ENCODE peak calls at places on chromosomes 2 and 18, in six cellular contexts. One of them, this sample, is unnamed.

GRCh38 chr2:127194447-127194846 is 25.7 kb downstream of the CYP27C1 start:
- DNase-seq in right lobe of liver: no peak
- DNase-seq in heart right ventricle: no peak
- DNase-seq in IMR-90: no peak
- DNase-seq in fibroblast of lung: no peak
- DNase-seq in spleen: no peak
- DNase-seq in this sample: no peak

GRCh38 chr2:19801367-19802087 is 100.3 kb downstream of the TTC32 start:
- DNase-seq in fibroblast of lung: peak; percentile 98
- DNase-seq in heart right ventricle: peak; percentile 83
- DNase-seq in right lobe of liver: no peak
- DNase-seq in IMR-90: peak; percentile 98
- DNase-seq in spleen: no peak
- DNase-seq in this sample: peak; percentile 95

GRCh38 chr2:158923180-158923594 is 45.3 kb upstream of the TANC1 start:
- DNase-seq in spleen: no peak
- DNase-seq in fibroblast of lung: no peak
- DNase-seq in heart right ventricle: no peak
- DNase-seq in IMR-90: no peak
- DNase-seq in right lobe of liver: no peak
- DNase-seq in this sample: no peak

GRCh38 chr18:9714832-9715343 is 6.8 kb downstream of the RAB31 start:
- DNase-seq in IMR-90: no peak
- DNase-seq in fibroblast of lung: no peak
- DNase-seq in right lobe of liver: no peak
- DNase-seq in heart right ventricle: no peak
- DNase-seq in spleen: no peak
- DNase-seq in this sample: no peak

GRCh38 chr2:135962401-135963138 is 22.9 kb downstream of the DARS1 start:
- DNase-seq in spleen: no peak
- DNase-seq in heart right ventricle: no peak
- DNase-seq in IMR-90: no peak
- DNase-seq in right lobe of liver: no peak
- DNase-seq in fibroblast of lung: no peak
- DNase-seq in this sample: no peak

GRCh38 chr2:8819194-8819593 is 18.2 kb downstream of the KIDINS220 start:
- DNase-seq in IMR-90: peak; percentile 55
- DNase-seq in right lobe of liver: no peak
- DNase-seq in spleen: no peak
- DNase-seq in heart right ventricle: no peak
- DNase-seq in fibroblast of lung: peak; percentile 25
- DNase-seq in this sample: no peak

GRCh38 chr2:29022455-29023128 is 41.5 kb downstream of the TOGARAM2 start:
- DNase-seq in right lobe of liver: no peak
- DNase-seq in fibroblast of lung: no peak
- DNase-seq in heart right ventricle: no peak
- DNase-seq in IMR-90: no peak
- DNase-seq in spleen: no peak
- DNase-seq in this sample: no peak

GRCh38 chr2:189442468-189442867 is 1.2 kb downstream of the WDR75 start:
- DNase-seq in heart right ventricle: no peak
- DNase-seq in spleen: peak; percentile 64
- DNase-seq in fibroblast of lung: no peak
- DNase-seq in IMR-90: no peak
- DNase-seq in right lobe of liver: no peak
- DNase-seq in this sample: no peak

GRCh38 chr2:114631146-114631545 is 188.7 kb downstream of the DPP10 start:
- DNase-seq in IMR-90: no peak
- DNase-seq in heart right ventricle: no peak
- DNase-seq in spleen: no peak
- DNase-seq in right lobe of liver: no peak
- DNase-seq in fibroblast of lung: no peak
- DNase-seq in this sample: no peak

GRCh38 chr18:5513947-5514346 is 29.9 kb downstream of the EPB41L3 start:
- DNase-seq in spleen: no peak
- DNase-seq in heart right ventricle: no peak
- DNase-seq in fibroblast of lung: no peak
- DNase-seq in right lobe of liver: no peak
- DNase-seq in IMR-90: no peak
- DNase-seq in this sample: no peak

GRCh38 chr2:233223059-233223894 is 28.2 kb upstream of the ATG16L1 start:
- DNase-seq in spleen: no peak
- DNase-seq in IMR-90: no peak
- DNase-seq in fibroblast of lung: no peak
- DNase-seq in right lobe of liver: no peak
- DNase-seq in heart right ventricle: no peak
- DNase-seq in this sample: no peak

GRCh38 chr18:45837283-45838070 is 12.0 kb downstream of the SIGLEC15 start:
- DNase-seq in heart right ventricle: peak; percentile 67
- DNase-seq in right lobe of liver: peak; percentile 50
- DNase-seq in fibroblast of lung: peak; percentile 59
- DNase-seq in IMR-90: no peak
- DNase-seq in spleen: peak; percentile 89
- DNase-seq in this sample: peak; percentile 57

GRCh38 chr2:234211797-234212196 is 161.3 kb downstream of the SPP2 start:
- DNase-seq in heart right ventricle: no peak
- DNase-seq in IMR-90: no peak
- DNase-seq in spleen: no peak
- DNase-seq in right lobe of liver: no peak
- DNase-seq in fibroblast of lung: peak; percentile 28
- DNase-seq in this sample: no peak

GRCh38 chr2:212136216-212136795 is 402.3 kb downstream of the ERBB4 start:
- DNase-seq in heart right ventricle: no peak
- DNase-seq in spleen: no peak
- DNase-seq in fibroblast of lung: no peak
- DNase-seq in IMR-90: peak; percentile 15
- DNase-seq in right lobe of liver: no peak
- DNase-seq in this sample: no peak

GRCh38 chr2:199818754-199819153 is 32.2 kb downstream of the FTCDNL1 start:
- DNase-seq in fibroblast of lung: no peak
- DNase-seq in right lobe of liver: no peak
- DNase-seq in heart right ventricle: no peak
- DNase-seq in IMR-90: no peak
- DNase-seq in spleen: no peak
- DNase-seq in this sample: no peak

GRCh38 chr2:11112870-11113428 is 42.3 kb upstream of the SLC66A3 start:
- DNase-seq in IMR-90: no peak
- DNase-seq in heart right ventricle: no peak
- DNase-seq in fibroblast of lung: no peak
- DNase-seq in spleen: no peak
- DNase-seq in right lobe of liver: no peak
- DNase-seq in this sample: no peak

GRCh38 chr2:215811409-215812355 is 201.7 kb downstream of the MREG start:
- DNase-seq in spleen: no peak
- DNase-seq in right lobe of liver: no peak
- DNase-seq in heart right ventricle: no peak
- DNase-seq in fibroblast of lung: no peak
- DNase-seq in IMR-90: no peak
- DNase-seq in this sample: no peak

GRCh38 chr18:68402784-68403183 is 312.1 kb downstream of the TMX3 start:
- DNase-seq in spleen: no peak
- DNase-seq in fibroblast of lung: no peak
- DNase-seq in right lobe of liver: no peak
- DNase-seq in IMR-90: no peak
- DNase-seq in heart right ventricle: no peak
- DNase-seq in this sample: no peak

GRCh38 chr2:130728007-130728454 is 839 bp upstream of the GPR148 start:
- DNase-seq in heart right ventricle: no peak
- DNase-seq in IMR-90: no peak
- DNase-seq in fibroblast of lung: peak; percentile 2
- DNase-seq in spleen: peak; percentile 80
- DNase-seq in right lobe of liver: no peak
- DNase-seq in this sample: peak; percentile 23

GRCh38 chr2:140747097-140747496 is 1383.7 kb downstream of the LRP1B start:
- DNase-seq in fibroblast of lung: no peak
- DNase-seq in right lobe of liver: no peak
- DNase-seq in spleen: no peak
- DNase-seq in IMR-90: no peak
- DNase-seq in heart right ventricle: no peak
- DNase-seq in this sample: no peak

GRCh38 chr2:10375570-10376266 is 72.4 kb downstream of the ODC1 start:
- DNase-seq in heart right ventricle: no peak
- DNase-seq in fibroblast of lung: no peak
- DNase-seq in right lobe of liver: no peak
- DNase-seq in spleen: no peak
- DNase-seq in IMR-90: no peak
- DNase-seq in this sample: no peak

GRCh38 chr2:83071352-83071751 is 1387.7 kb downstream of the SUCLG1 start:
- DNase-seq in right lobe of liver: no peak
- DNase-seq in IMR-90: no peak
- DNase-seq in fibroblast of lung: no peak
- DNase-seq in heart right ventricle: no peak
- DNase-seq in spleen: no peak
- DNase-seq in this sample: no peak

GRCh38 chr18:944440-944839 is 39.8 kb downstream of the ADCYAP1 start:
- DNase-seq in fibroblast of lung: peak; percentile 2
- DNase-seq in spleen: no peak
- DNase-seq in right lobe of liver: no peak
- DNase-seq in heart right ventricle: no peak
- DNase-seq in IMR-90: peak; percentile 3
- DNase-seq in this sample: no peak

GRCh38 chr2:9114457-9114856 is 92.2 kb upstream of the ASAP2 start:
- DNase-seq in spleen: peak; percentile 6
- DNase-seq in fibroblast of lung: no peak
- DNase-seq in right lobe of liver: no peak
- DNase-seq in IMR-90: no peak
- DNase-seq in heart right ventricle: no peak
- DNase-seq in this sample: no peak

GRCh38 chr2:190511104-190511503 is 23.4 kb downstream of the NEMP2 start:
- DNase-seq in IMR-90: peak; percentile 57
- DNase-seq in right lobe of liver: no peak
- DNase-seq in fibroblast of lung: peak; percentile 73
- DNase-seq in spleen: no peak
- DNase-seq in heart right ventricle: no peak
- DNase-seq in this sample: no peak

GRCh38 chr2:133821107-133821760 is 253.0 kb upstream of the NCKAP5 start:
- DNase-seq in heart right ventricle: no peak
- DNase-seq in spleen: no peak
- DNase-seq in fibroblast of lung: peak; percentile 75
- DNase-seq in IMR-90: peak; percentile 84
- DNase-seq in right lobe of liver: no peak
- DNase-seq in this sample: no peak

GRCh38 chr2:15941970-15942710 is 1.8 kb downstream of the MYCN start:
- DNase-seq in IMR-90: no peak
- DNase-seq in right lobe of liver: peak; percentile 49
- DNase-seq in spleen: no peak
- DNase-seq in fibroblast of lung: no peak
- DNase-seq in heart right ventricle: peak; percentile 36
- DNase-seq in this sample: no peak

GRCh38 chr18:8987250-8987649 is 115.2 kb upstream of the NDUFV2 start:
- DNase-seq in spleen: no peak
- DNase-seq in IMR-90: peak; percentile 23
- DNase-seq in right lobe of liver: no peak
- DNase-seq in fibroblast of lung: no peak
- DNase-seq in heart right ventricle: no peak
- DNase-seq in this sample: no peak

GRCh38 chr2:72513011-72513410 is 312.8 kb downstream of the EXOC6B start:
- DNase-seq in spleen: no peak
- DNase-seq in heart right ventricle: no peak
- DNase-seq in fibroblast of lung: no peak
- DNase-seq in IMR-90: no peak
- DNase-seq in right lobe of liver: no peak
- DNase-seq in this sample: no peak

GRCh38 chr2:72512376-72512775 is 313.5 kb downstream of the EXOC6B start:
- DNase-seq in IMR-90: no peak
- DNase-seq in fibroblast of lung: no peak
- DNase-seq in spleen: no peak
- DNase-seq in right lobe of liver: no peak
- DNase-seq in heart right ventricle: no peak
- DNase-seq in this sample: no peak

GRCh38 chr2:72515696-72516095 is 310.1 kb downstream of the EXOC6B start:
- DNase-seq in fibroblast of lung: no peak
- DNase-seq in IMR-90: no peak
- DNase-seq in heart right ventricle: no peak
- DNase-seq in right lobe of liver: no peak
- DNase-seq in spleen: no peak
- DNase-seq in this sample: no peak

GRCh38 chr2:72511906-72512305 is 313.9 kb downstream of the EXOC6B start:
- DNase-seq in IMR-90: no peak
- DNase-seq in spleen: no peak
- DNase-seq in right lobe of liver: no peak
- DNase-seq in heart right ventricle: no peak
- DNase-seq in fibroblast of lung: no peak
- DNase-seq in this sample: no peak
- H3K36me3 ChIP-seq in IMR-90: no peaks in the 10 kb centered on the region
- H3K36me3 ChIP-seq in spleen: no peaks in the 10 kb centered on the region
- H3K36me3 ChIP-seq in right lobe of liver: no peaks in the 10 kb centered on the region
- H3K36me3 ChIP-seq in heart right ventricle: no peaks in the 10 kb centered on the region
- H3K36me3 ChIP-seq in fibroblast of lung: no peaks in the 10 kb centered on the region
- H3K36me3 ChIP-seq in this sample: no peaks in the 10 kb centered on the region

GRCh38 chr2:53569957-53570727 is 197.5 kb upstream of the CHAC2 start:
- DNase-seq in fibroblast of lung: no peak
- DNase-seq in heart right ventricle: no peak
- DNase-seq in right lobe of liver: no peak
- DNase-seq in spleen: no peak
- DNase-seq in IMR-90: no peak
- DNase-seq in this sample: no peak
- TF ChIP-seq CTCF in fibroblast of lung: no peak
- TF ChIP-seq CTCF in heart right ventricle: peak; percentile 13
- TF ChIP-seq CTCF in right lobe of liver: no peak
- TF ChIP-seq CTCF in spleen: no peak
- TF ChIP-seq CTCF in IMR-90: no peak
- TF ChIP-seq CTCF in this sample: no peak

GRCh38 chr2:65032016-65032975 is 23.9 kb upstream of the CEP68 start:
- DNase-seq in spleen: no peak
- DNase-seq in heart right ventricle: no peak
- DNase-seq in right lobe of liver: no peak
- DNase-seq in fibroblast of lung: no peak
- DNase-seq in IMR-90: no peak
- DNase-seq in this sample: no peak
- H3K4me3 ChIP-seq in spleen: peak overlapping the region; percentile 25
- H3K4me3 ChIP-seq in heart right ventricle: no peak overlapping the region
- H3K4me3 ChIP-seq in right lobe of liver: no peak overlapping the region
- H3K4me3 ChIP-seq in fibroblast of lung: no peak overlapping the region
- H3K4me3 ChIP-seq in IMR-90: no peak overlapping the region
- H3K4me3 ChIP-seq in this sample: no peak overlapping the region

GRCh38 chr2:205658068-205658467 is 24.2 kb upstream of the NRP2 start:
- DNase-seq in fibroblast of lung: no peak
- DNase-seq in right lobe of liver: no peak
- DNase-seq in spleen: no peak
- DNase-seq in heart right ventricle: no peak
- DNase-seq in IMR-90: no peak
- DNase-seq in this sample: no peak

GRCh38 chr2:205660521-205661124 is 21.7 kb upstream of the NRP2 start:
- DNase-seq in right lobe of liver: no peak
- DNase-seq in fibroblast of lung: peak; percentile 93
- DNase-seq in heart right ventricle: no peak
- DNase-seq in spleen: no peak
- DNase-seq in IMR-90: peak; percentile 98
- DNase-seq in this sample: no peak

GRCh38 chr2:205657579-205657978 is 24.7 kb upstream of the NRP2 start:
- DNase-seq in IMR-90: peak; percentile 78
- DNase-seq in spleen: no peak
- DNase-seq in right lobe of liver: no peak
- DNase-seq in heart right ventricle: no peak
- DNase-seq in fibroblast of lung: peak; percentile 83
- DNase-seq in this sample: no peak

GRCh38 chr2:205658572-205658971 is 23.7 kb upstream of the NRP2 start:
- DNase-seq in IMR-90: no peak
- DNase-seq in right lobe of liver: no peak
- DNase-seq in spleen: no peak
- DNase-seq in heart right ventricle: no peak
- DNase-seq in fibroblast of lung: no peak
- DNase-seq in this sample: no peak

GRCh38 chr2:205659922-205660321 is 22.4 kb upstream of the NRP2 start:
- DNase-seq in right lobe of liver: no peak
- DNase-seq in fibroblast of lung: no peak
- DNase-seq in heart right ventricle: no peak
- DNase-seq in IMR-90: no peak
- DNase-seq in spleen: no peak
- DNase-seq in this sample: peak; percentile 64
- H3K36me3 ChIP-seq in right lobe of liver: no peaks in the 10 kb centered on the region
- H3K36me3 ChIP-seq in fibroblast of lung: no peaks in the 10 kb centered on the region
- H3K36me3 ChIP-seq in heart right ventricle: no peaks in the 10 kb centered on the region
- H3K36me3 ChIP-seq in IMR-90: no peaks in the 10 kb centered on the region
- H3K36me3 ChIP-seq in spleen: no peaks in the 10 kb centered on the region
- H3K36me3 ChIP-seq in this sample: no peaks in the 10 kb centered on the region